ENCODE peak calls at places on chromosomes 4 and X, in four cellular contexts. C is foreskin keratinocyte, B is tibial nerve, K is Karpas-422. L is an unnamed sample.
A peak's percentile ranks its signal among the peaks of the same experiment; 100 is the strongest.

GRCh38 chrX:149275836-149276235 is 229.3 kb downstream of the IDS start:
- DNase-seq in C (no peak), B (no peak), K (no peak), L (no peak)

GRCh38 chr4:15778742-15779231 is 659 bp downstream of the CD38 start:
- DNase-seq in C (no peak), B (no peak), K (peak; percentile 67), L (no peak)

GRCh38 chr4:172869621-172870268 is 298.9 kb upstream of the GALNT7 start:
- DNase-seq in C (no peak), B (no peak), K (no peak), L (no peak)

GRCh38 chr4:126548890-126549289 is 1083.9 kb upstream of the INTU start:
- DNase-seq in C (no peak), B (no peak), K (no peak), L (no peak)

GRCh38 chr4:3387943-3388348 is 53.8 kb upstream of the HGFAC start:
- DNase-seq in C (peak; percentile 38), B (peak; percentile 76), K (no peak), L (peak; percentile 33)

GRCh38 chr4:42399393-42399792 is 2.1 kb downstream of the SHISA3 start:
- DNase-seq in C (no peak), B (no peak), K (no peak), L (no peak)

GRCh38 chr4:85477538-85477937 is 2.6 kb downstream of the ARHGAP24 start:
- DNase-seq in C (no peak), B (no peak), K (peak; percentile 73), L (no peak)

GRCh38 chr4:164716901-164717300 is 37.0 kb upstream of the SMIM31 start:
- DNase-seq in C (no peak), B (no peak), K (peak; percentile 64), L (no peak)

GRCh38 chr4:107900508-107900907 is 30.8 kb upstream of the CYP2U1 start:
- DNase-seq in C (no peak), B (no peak), K (no peak), L (no peak)

GRCh38 chr4:154953691-154954090 is 172.6 kb downstream of the RBM46 start:
- DNase-seq in C (no peak), B (no peak), K (no peak), L (no peak)

DNA sequence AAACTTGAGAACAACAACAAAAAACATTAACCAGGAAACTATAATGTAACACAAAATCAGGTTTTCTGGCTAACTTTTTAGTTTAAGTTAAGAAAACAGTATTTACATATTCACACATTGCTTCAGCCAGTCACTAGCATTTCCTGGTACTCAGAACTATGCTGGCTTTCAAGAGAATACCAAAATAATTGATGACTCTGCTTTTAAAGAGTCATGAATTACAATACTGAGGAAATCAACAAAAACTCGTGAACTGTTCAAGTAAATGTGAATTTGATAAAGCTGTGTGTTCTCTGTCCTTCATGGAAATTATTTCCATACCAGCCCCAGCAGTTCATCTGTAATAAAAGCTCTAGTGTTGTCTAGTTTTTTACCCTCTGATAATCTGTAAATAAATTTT is 27.4 kb downstream of the PRSS12 start:
- DNase-seq in C (no peak), B (no peak), K (no peak), L (no peak)
- H3K27ac ChIP-seq in C (no peak overlapping the region), B (no peak overlapping the region), K (no peak overlapping the region), L (no peak overlapping the region)

GRCh38 chr4:159220353-159220752 is 117.5 kb downstream of the RAPGEF2 start:
- DNase-seq in C (no peak), B (no peak), K (no peak), L (no peak)
- H3K27ac ChIP-seq in C (no peak overlapping the region), B (no peak overlapping the region), K (no peak overlapping the region), L (no peak overlapping the region)

GRCh38 chrX:43968347-43968746 is 4.8 kb downstream of the NDP start:
- DNase-seq in C (no peak), B (no peak), K (no peak), L (no peak)

GRCh38 chrX:43973249-43973672 is at the start of gene NDP:
- DNase-seq in C (no peak), B (no peak), K (no peak), L (no peak)

GRCh38 chrX:43969504-43970501 is 3.4 kb downstream of the NDP start:
- DNase-seq in C (no peak), B (no peak), K (no peak), L (no peak)

GRCh38 chrX:43971966-43972961 is 926 bp downstream of the NDP start:
- DNase-seq in C (no peak), B (no peak), K (no peak), L (no peak)

GRCh38 chrX:43970528-43970927 is 2.7 kb downstream of the NDP start:
- DNase-seq in C (no peak), B (no peak), K (no peak), L (no peak)
- H3K27ac ChIP-seq in C (no peak overlapping the region), B (peak overlapping the region; percentile 80), K (no peak overlapping the region), L (peak overlapping the region; percentile 20)

DNA sequence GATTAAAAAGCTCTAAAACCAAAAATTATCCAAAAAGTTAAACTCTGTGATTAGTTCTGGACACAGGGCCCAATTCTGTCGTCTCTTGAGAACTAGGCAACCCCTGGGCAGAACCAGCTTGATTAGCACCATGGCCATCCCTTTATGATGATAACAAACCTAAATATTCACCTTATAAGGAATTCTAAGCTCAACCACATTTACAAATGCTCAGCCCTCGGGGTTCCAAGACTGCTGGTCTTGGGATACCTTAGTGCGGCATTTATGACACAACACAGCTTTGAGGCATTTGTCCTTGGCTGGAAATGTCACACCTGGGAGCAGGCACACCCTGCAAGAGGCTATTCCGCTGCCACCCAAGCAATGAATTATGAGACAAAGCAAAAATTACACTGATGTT is 27.5 kb upstream of the NAP1L5 start:
- DNase-seq in C (no peak), B (no peak), K (no peak), L (no peak)
- H3K27ac ChIP-seq in C (no peak overlapping the region), B (no peak overlapping the region), K (no peak overlapping the region), L (no peak overlapping the region)

GRCh38 chr4:88629826-88630225 is 37.5 kb downstream of the HERC3 start:
- DNase-seq in C (no peak), B (no peak), K (no peak), L (no peak)
- H3K27ac ChIP-seq in C (peak overlapping the region; percentile 32), B (no peak overlapping the region), K (no peak overlapping the region), L (peak overlapping the region; percentile 90)

GRCh38 chr4:144403903-144404302 is 242.1 kb upstream of the HHIP start:
- DNase-seq in C (no peak), B (no peak), K (no peak), L (no peak)
- H3K27ac ChIP-seq in C (no peak overlapping the region), B (no peak overlapping the region), K (no peak overlapping the region), L (no peak overlapping the region)

DNA sequence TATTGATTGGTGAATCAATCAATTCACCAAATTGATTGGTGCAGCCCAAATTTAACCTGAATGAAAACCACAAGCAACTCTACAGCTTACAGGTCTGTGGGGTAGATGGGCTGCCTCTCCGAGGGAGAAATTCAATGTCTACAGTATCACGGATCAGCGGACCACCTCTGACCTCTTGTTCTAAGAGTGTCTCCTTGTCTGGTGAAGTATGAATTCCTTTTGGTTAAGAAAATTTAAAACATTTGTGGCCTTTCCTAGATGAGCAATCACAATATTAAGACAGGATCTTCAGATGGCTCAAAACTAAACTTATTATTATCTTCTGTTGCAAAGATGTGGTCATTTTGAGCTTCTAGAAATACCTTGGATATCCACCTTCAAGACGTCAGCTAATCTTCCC is 153.3 kb downstream of the IL15 start:
- DNase-seq in C (no peak), B (no peak), K (no peak), L (no peak)
- H3K27ac ChIP-seq in C (no peak overlapping the region), B (no peak overlapping the region), K (no peak overlapping the region), L (no peak overlapping the region)

DNA sequence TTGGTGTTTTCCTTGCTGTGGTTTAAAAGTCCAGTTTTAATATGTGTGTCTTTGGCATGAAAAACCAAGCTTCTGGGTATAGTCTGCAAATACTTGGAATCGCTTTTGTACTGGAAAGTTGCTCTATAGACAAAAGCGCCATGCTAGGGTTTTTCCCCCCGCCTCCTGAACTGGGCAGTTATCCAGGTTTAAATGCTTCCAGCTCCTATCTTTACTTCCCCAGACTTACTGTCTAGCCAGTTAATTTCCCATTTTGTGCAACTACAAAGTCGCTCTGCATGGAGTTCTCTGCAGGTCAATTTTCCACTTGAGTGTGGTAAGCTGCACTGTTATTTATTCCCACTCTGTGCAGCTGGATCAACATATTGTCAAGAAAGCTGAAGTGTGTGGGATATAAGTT is 2.7 kb downstream of the RASL11B start:
- DNase-seq in C (no peak), B (no peak), K (no peak), L (no peak)
- H3K27ac ChIP-seq in C (no peak overlapping the region), B (no peak overlapping the region), K (no peak overlapping the region), L (no peak overlapping the region)

DNA sequence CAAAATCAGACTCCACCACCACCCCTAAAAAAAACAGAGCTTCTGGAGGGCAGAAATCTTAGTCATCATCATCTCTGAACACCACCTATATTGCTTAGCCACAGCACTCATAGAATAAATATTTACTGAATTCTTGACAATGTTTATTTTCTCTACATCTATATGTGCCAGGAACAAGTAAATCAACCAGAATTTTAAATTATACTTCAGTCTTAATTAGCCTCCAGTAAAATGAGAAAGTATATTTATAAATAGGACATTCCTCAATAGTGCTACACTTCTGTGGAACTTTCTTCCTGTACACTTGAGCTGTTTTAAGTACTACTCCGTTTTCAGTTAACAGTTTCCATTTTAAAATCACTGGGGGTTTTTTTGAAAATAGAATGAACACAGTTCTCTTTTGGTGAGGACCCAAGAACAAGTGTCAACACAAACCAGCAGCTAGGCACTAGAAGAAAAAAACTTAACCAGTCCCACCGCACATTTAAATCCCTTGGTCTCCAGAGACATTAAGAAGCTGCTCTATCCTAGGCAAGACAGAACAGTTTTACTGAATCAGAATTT is 25.5 kb downstream of the SMIM14 start:
- DNase-seq in C (no peak), B (no peak), K (peak; percentile 79), L (no peak)
- H3K27ac ChIP-seq in C (no peak overlapping the region), B (no peak overlapping the region), K (peak overlapping the region; percentile 75), L (no peak overlapping the region)

GRCh38 chr4:118947095-118947494 is 58.4 kb downstream of the SYNPO2 start:
- DNase-seq in C (no peak), B (no peak), K (no peak), L (no peak)

GRCh38 chr4:118941149-118941548 is 52.5 kb downstream of the SYNPO2 start:
- DNase-seq in C (no peak), B (peak; percentile 24), K (no peak), L (no peak)

GRCh38 chr4:118942465-118942864 is 53.8 kb downstream of the SYNPO2 start:
- DNase-seq in C (no peak), B (no peak), K (no peak), L (peak; percentile 16)

GRCh38 chr4:118939169-118939779 is 50.6 kb downstream of the SYNPO2 start:
- DNase-seq in C (no peak), B (no peak), K (no peak), L (no peak)

GRCh38 chr4:118941799-118942198 is 53.1 kb downstream of the SYNPO2 start:
- DNase-seq in C (no peak), B (no peak), K (no peak), L (no peak)
- H3K27ac ChIP-seq in C (no peak overlapping the region), B (peak overlapping the region; percentile 71), K (no peak overlapping the region), L (no peak overlapping the region)

L was measured in epithelial cell of prostate.